ENCODE peak calls at places on chromosome 12, in six cellular contexts. W is natural killer cell, N is dorsolateral prefrontal cortex, J is left lung, D is epithelial cell of proximal tubule, H is vagina. X is an unnamed sample.

GRCh38 chr12:101570022-101570421 is 24.7 kb upstream of the MYBPC1 start:
- DNase-seq in W (no peak), N (no peak), J (no peak), D (peak), H (no peak), X (no peak)

GRCh38 chr12:15005064-15005463 is 32.2 kb downstream of the PDE6H start:
- DNase-seq in W (no peak), N (no peak), J (no peak), D (no peak), H (no peak), X (no peak)

GRCh38 chr12:71710276-71711125 is 24.6 kb downstream of the TMEM19 start:
- DNase-seq in W (no peak), N (no peak), J (no peak), D (peak), H (no peak), X (no peak)

GRCh38 chr12:109731806-109732205 is 18.2 kb downstream of the FAM222A start:
- DNase-seq in W (no peak), N (no peak), J (no peak), D (no peak), H (no peak), X (no peak)

GRCh38 chr12:120367252-120367923 is 1.6 kb downstream of the MSI1 start:
- DNase-seq in W (no peak), N (no peak), J (no peak), D (no peak), H (no peak), X (no peak)

GRCh38 chr12:50082644-50083043 is 2.5 kb upstream of the SMARCD1 start:
- DNase-seq in W (no peak), N (no peak), J (no peak), D (no peak), H (no peak), X (no peak)

GRCh38 chr12:112180422-112180821 is 55.1 kb downstream of the TRAFD1 start:
- DNase-seq in W (no peak), N (no peak), J (peak), D (no peak), H (no peak), X (no peak)

GRCh38 chr12:125944446-125944845 is 879.2 kb downstream of the AACS start:
- DNase-seq in W (no peak), N (no peak), J (no peak), D (no peak), H (no peak), X (no peak)

GRCh38 chr12:72273851-72274284 is 1.7 kb downstream of the TRHDE start:
- DNase-seq in W (no peak), N (peak), J (no peak), D (no peak), H (no peak), X (no peak)

GRCh38 chr12:3489057-3489456 is 1.9 kb upstream of the PRMT8 start:
- DNase-seq in W (no peak), N (no peak), J (no peak), D (no peak), H (no peak), X (no peak)

GRCh38 chr12:126337556-126337955 is 1272.3 kb downstream of the AACS start:
- DNase-seq in W (no peak), N (no peak), J (no peak), D (no peak), H (no peak), X (no peak)

GRCh38 chr12:43273467-43273866 is 278.5 kb downstream of the ADAMTS20 start:
- DNase-seq in W (no peak), N (no peak), J (no peak), D (no peak), H (no peak), X (no peak)

GRCh38 chr12:112590281-112590680 is 171.5 kb downstream of the PTPN11 start:
- DNase-seq in W (no peak), N (no peak), J (no peak), D (no peak), H (no peak), X (no peak)

GRCh38 chr12:91219511-91219910 is 36.9 kb upstream of the DCN start:
- DNase-seq in W (no peak), N (no peak), J (no peak), D (peak), H (no peak), X (no peak)

GRCh38 chr12:114163766-114164165 is 197.6 kb upstream of the RBM19 start:
- DNase-seq in W (no peak), N (no peak), J (no peak), D (peak), H (no peak), X (no peak)

GRCh38 chr12:82688035-82688501 is 1.4 kb downstream of the TMTC2 start:
- DNase-seq in W (no peak), N (no peak), J (no peak), D (no peak), H (no peak), X (no peak)

GRCh38 chr12:46303039-46303666 is 34.3 kb upstream of the SLC38A1 start:
- DNase-seq in W (no peak), N (no peak), J (no peak), D (no peak), H (no peak), X (no peak)

GRCh38 chr12:49947593-49948226 is 2.8 kb upstream of the AQP2 start:
- DNase-seq in W (no peak), N (no peak), J (no peak), D (no peak), H (no peak), X (no peak)

GRCh38 chr12:32108829-32109228 is 2.2 kb downstream of the BICD1 start:
- DNase-seq in W (no peak), N (no peak), J (no peak), D (no peak), H (no peak), X (no peak)

GRCh38 chr12:32104572-32105355 is 1.9 kb upstream of the BICD1 start:
- DNase-seq in W (no peak), N (no peak), J (no peak), D (no peak), H (no peak), X (no peak)

GRCh38 chr12:32106153-32106516 is 512 bp upstream of the BICD1 start:
- DNase-seq in W (no peak), N (no peak), J (no peak), D (no peak), H (no peak), X (no peak)

GRCh38 chr12:32107376-32108267 is 975 bp downstream of the BICD1 start:
- DNase-seq in W (no peak), N (peak), J (no peak), D (no peak), H (no peak), X (no peak)

DNA sequence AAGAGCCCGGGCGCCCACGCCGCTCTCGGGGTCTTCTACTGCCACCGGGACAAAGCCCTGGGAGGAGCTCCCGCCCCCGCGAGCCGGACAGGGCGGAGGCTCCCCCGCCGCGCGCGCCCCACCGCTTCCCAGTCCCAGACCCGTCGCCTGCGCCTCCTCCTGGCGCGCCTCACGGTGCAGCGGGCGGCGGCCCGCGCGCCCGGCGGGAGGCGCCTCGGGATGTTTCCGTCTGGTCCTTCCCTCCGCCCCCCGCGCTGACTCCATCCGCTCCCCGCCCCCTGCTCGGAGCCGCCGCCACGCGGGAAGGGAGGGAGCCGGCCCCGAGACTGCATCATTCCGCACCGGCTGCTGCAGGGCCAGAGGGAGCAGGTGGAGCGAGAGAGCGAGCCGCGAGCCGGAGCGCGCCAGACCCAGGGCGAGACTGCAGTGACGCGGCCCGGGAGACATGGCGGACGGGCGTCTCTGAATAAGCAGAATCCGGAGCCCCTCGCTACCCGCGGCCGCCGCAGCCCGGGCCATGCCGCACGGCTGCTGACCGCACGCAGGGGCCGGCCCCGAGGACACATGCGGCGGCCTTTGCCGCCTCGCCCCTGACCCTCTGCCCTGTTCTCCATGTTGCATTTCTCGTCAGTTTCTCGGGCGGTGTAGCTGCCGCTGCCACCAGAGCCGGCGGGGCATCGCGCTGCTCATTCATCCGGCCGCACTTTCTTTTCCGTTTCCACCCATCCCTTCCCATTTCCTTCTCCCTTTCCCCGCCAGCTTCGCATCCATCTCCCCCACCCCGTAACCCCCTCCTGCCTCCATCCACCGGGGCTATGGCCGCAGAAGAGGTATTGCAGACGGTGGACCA is at the start of gene BICD1:
- DNase-seq in W (peak), N (peak), J (peak), D (no peak), H (peak), X (peak)
- TF ChIP-seq CTCF in W (no peak), N (peak), J (peak), D (peak), H (peak), X (peak)

GRCh38 chr12:67648306-67649164 is at the start of gene DYRK2:
- DNase-seq in W (peak), N (peak), J (peak), D (no peak), H (no peak), X (peak)
- TF ChIP-seq CTCF in W (no peak), N (peak), J (no peak), D (no peak), H (no peak), X (peak)

GRCh38 chr12:129863938-129864337 is 39.9 kb downstream of the TMEM132D start:
- DNase-seq in W (no peak), N (no peak), J (no peak), D (no peak), H (no peak), X (no peak)
- TF ChIP-seq CTCF in W (no peak), N (no peak), J (no peak), D (no peak), H (no peak), X (no peak)

GRCh38 chr12:54372113-54372806 is 8.0 kb upstream of the GPR84 start:
- DNase-seq in W (no peak), N (no peak), J (no peak), D (no peak), H (no peak), X (no peak)

GRCh38 chr12:54369597-54370217 is 5.4 kb upstream of the GPR84 start:
- DNase-seq in W (no peak), N (no peak), J (no peak), D (no peak), H (no peak), X (no peak)

GRCh38 chr12:54371328-54372112 is 7.2 kb upstream of the GPR84 start:
- DNase-seq in W (no peak), N (no peak), J (no peak), D (no peak), H (no peak), X (no peak)

GRCh38 chr12:54368709-54369596 is 4.7 kb upstream of the GPR84 start:
- DNase-seq in W (peak), N (peak), J (peak), D (no peak), H (no peak), X (peak)

GRCh38 chr12:54370218-54370730 is 6.0 kb upstream of the GPR84 start:
- DNase-seq in W (no peak), N (peak), J (peak), D (no peak), H (no peak), X (peak)
- TF ChIP-seq CTCF in W (no peak), N (peak), J (peak), D (peak), H (peak), X (peak)

GRCh38 chr12:118101051-118101450 is 2.8 kb downstream of the VSIG10 start:
- DNase-seq in W (no peak), N (no peak), J (no peak), D (no peak), H (no peak), X (no peak)

GRCh38 chr12:118102070-118102469 is 1.7 kb downstream of the VSIG10 start:
- DNase-seq in W (no peak), N (no peak), J (no peak), D (peak), H (no peak), X (no peak)

GRCh38 chr12:118103231-118103600 is 595 bp downstream of the VSIG10 start:
- DNase-seq in W (no peak), N (no peak), J (peak), D (no peak), H (no peak), X (no peak)

GRCh38 chr12:118102609-118103008 is 1.2 kb downstream of the VSIG10 start:
- DNase-seq in W (no peak), N (no peak), J (no peak), D (no peak), H (no peak), X (no peak)

GRCh38 chr12:118103601-118104382 is at the start of gene VSIG10:
- DNase-seq in W (no peak), N (peak), J (peak), D (no peak), H (no peak), X (peak)
- TF ChIP-seq CTCF in W (no peak), N (no peak), J (no peak), D (no peak), H (no peak), X (peak)